ENCODE peak calls at places on chromosomes 1 and 21, in six cellular contexts. V is thoracic aorta; Z is transverse colon; G is fibroblast of lung; O is gastrocnemius medialis; K is CD8-positive, alpha-beta T cell. D is an unnamed sample.

GRCh38 chr1:212980123-212980800 is 29.9 kb downstream of the VASH2 start:
- DNase-seq in V (no peak), Z (no peak), G (peak; percentile 55), O (peak; percentile 37), K (no peak), D (no peak)

GRCh38 chr1:160400284-160400645 is at the start of gene VANGL2:
- DNase-seq in V (no peak), Z (peak; percentile 83), G (peak; percentile 53), O (no peak), K (peak; percentile 34), D (no peak)

GRCh38 chr21:37800496-37801061 is 115.7 kb downstream of the KCNJ6 start:
- DNase-seq in V (no peak), Z (no peak), G (peak; percentile 33), O (no peak), K (no peak), D (no peak)

GRCh38 chr1:162206300-162206699 is 136.8 kb downstream of the NOS1AP start:
- DNase-seq in V (no peak), Z (no peak), G (no peak), O (no peak), K (no peak), D (no peak)

GRCh38 chr1:180270767-180271639 is 40.9 kb downstream of the LHX4 start:
- DNase-seq in V (no peak), Z (peak; percentile 69), G (peak; percentile 68), O (no peak), K (no peak), D (no peak)

GRCh38 chr1:99781798-99782197 is 15.4 kb upstream of the FRRS1 start:
- DNase-seq in V (no peak), Z (no peak), G (no peak), O (no peak), K (no peak), D (no peak)

GRCh38 chr1:100463809-100464424 is 74.0 kb upstream of the GPR88 start:
- DNase-seq in V (no peak), Z (no peak), G (peak; percentile 72), O (peak; percentile 23), K (peak; percentile 41), D (no peak)

GRCh38 chr1:161973924-161974845 is 49.5 kb downstream of the OLFML2B start:
- DNase-seq in V (no peak), Z (no peak), G (no peak), O (peak; percentile 69), K (no peak), D (no peak)

GRCh38 chr1:245864872-245865271 is 642.2 kb downstream of the SMYD3 start:
- DNase-seq in V (no peak), Z (no peak), G (no peak), O (no peak), K (no peak), D (no peak)

GRCh38 chr1:9004731-9005708 is 21.2 kb downstream of the SLC2A7 start:
- DNase-seq in V (peak; percentile 40), Z (peak; percentile 87), G (peak; percentile 76), O (peak; percentile 59), K (peak; percentile 86), D (peak; percentile 30)

GRCh38 chr21:33655591-33656221 is 13.4 kb downstream of the ITSN1 start:
- DNase-seq in V (no peak), Z (no peak), G (peak; percentile 72), O (no peak), K (no peak), D (no peak)

GRCh38 chr1:84643183-84643582 is 47.1 kb downstream of the SSX2IP start:
- DNase-seq in V (no peak), Z (no peak), G (no peak), O (no peak), K (no peak), D (no peak)

GRCh38 chr1:97820470-97821188 is 100.2 kb downstream of the DPYD start:
- DNase-seq in V (no peak), Z (no peak), G (peak; percentile 63), O (no peak), K (no peak), D (no peak)

GRCh38 chr1:151799179-151800022 is 5.8 kb downstream of the LINGO4 start:
- DNase-seq in V (no peak), Z (no peak), G (no peak), O (no peak), K (no peak), D (no peak)

GRCh38 chr1:172206256-172206655 is 214.2 kb upstream of the C1orf105 start:
- DNase-seq in V (no peak), Z (no peak), G (no peak), O (no peak), K (no peak), D (no peak)

GRCh38 chr1:6850537-6850936 is 65.3 kb downstream of the CAMTA1 start:
- DNase-seq in V (no peak), Z (no peak), G (no peak), O (no peak), K (no peak), D (no peak)

GRCh38 chr1:221263831-221264767 is 384.9 kb downstream of the HLX start:
- DNase-seq in V (peak; percentile 38), Z (peak; percentile 22), G (peak; percentile 92), O (peak; percentile 34), K (peak; percentile 28), D (peak; percentile 3)

GRCh38 chr21:34546556-34546955 is 34.5 kb upstream of the KCNE1 start:
- DNase-seq in V (no peak), Z (no peak), G (no peak), O (no peak), K (no peak), D (no peak)

GRCh38 chr1:12177999-12178441 is 11.2 kb downstream of the TNFRSF1B start:
- DNase-seq in V (peak; percentile 64), Z (peak; percentile 64), G (peak; percentile 93), O (peak; percentile 60), K (peak; percentile 96), D (no peak)

GRCh38 chr1:227170361-227171166 is 147.7 kb downstream of the CDC42BPA start:
- DNase-seq in V (no peak), Z (no peak), G (no peak), O (no peak), K (no peak), D (no peak)

GRCh38 chr21:42041246-42041645 is 29.9 kb upstream of the UMODL1 start:
- DNase-seq in V (no peak), Z (no peak), G (no peak), O (no peak), K (no peak), D (no peak)

DNA sequence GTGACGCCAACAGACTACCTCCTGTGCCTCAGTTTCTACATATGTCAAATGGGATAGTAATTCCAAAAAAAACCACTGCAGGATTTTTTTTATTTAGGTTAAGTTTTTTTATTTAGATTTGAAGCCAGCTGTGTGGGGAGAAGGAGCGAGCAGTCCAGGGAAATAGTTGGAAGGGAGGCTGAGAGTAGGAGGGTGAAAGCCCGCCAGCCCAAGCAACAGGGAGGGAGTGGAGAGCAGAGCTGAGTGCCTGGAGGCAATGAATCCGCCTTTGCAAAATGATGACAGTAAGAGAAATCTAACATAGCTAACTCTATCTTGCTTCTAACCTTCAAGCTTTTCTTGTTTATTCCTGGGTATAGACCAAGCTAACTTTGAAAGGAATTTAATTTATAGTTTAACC is 15.6 kb upstream of the C1orf198 start:
- DNase-seq in V (no peak), Z (no peak), G (no peak), O (no peak), K (no peak), D (no peak)
- H3K4me1 ChIP-seq in V (peaks cover 6% of the 10 kb centered on the region), Z (no peaks in the 10 kb centered on the region), G (peaks cover 2% of the 10 kb centered on the region), O (no peaks in the 10 kb centered on the region), K (no peaks in the 10 kb centered on the region), D (no peaks in the 10 kb centered on the region)

DNA sequence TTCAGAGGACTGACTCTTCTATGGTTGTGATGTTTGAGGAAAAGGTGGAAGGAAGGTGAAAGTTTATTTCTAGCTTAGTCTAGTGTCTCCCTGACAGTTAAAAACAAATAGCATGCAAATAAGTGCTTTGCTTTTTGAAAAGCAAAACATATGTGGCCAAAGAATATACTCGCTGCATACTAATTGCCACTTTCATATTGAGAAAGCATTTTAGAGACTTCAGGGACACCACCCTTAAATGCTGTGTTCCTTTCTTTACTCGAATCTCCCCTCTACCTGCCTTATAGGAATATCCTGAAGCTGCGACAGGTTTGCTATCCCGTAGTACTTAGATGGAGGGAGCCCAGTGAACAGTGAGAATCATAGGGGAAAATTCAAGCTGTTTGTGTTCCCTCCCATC is 23.2 kb downstream of the GLUL start:
- DNase-seq in V (no peak), Z (no peak), G (no peak), O (no peak), K (no peak), D (no peak)
- H3K4me3 ChIP-seq in V (no peak overlapping the region), Z (no peak overlapping the region), G (no peak overlapping the region), O (no peak overlapping the region), K (no peak overlapping the region), D (no peak overlapping the region)

GRCh38 chr1:1164361-1164700 is 9.3 kb upstream of the TTLL10 start:
- DNase-seq in V (no peak), Z (no peak), G (no peak), O (no peak), K (no peak), D (no peak)
- H3K4me1 ChIP-seq in V (no peaks in the 10 kb centered on the region), Z (peaks cover 23% of the 10 kb centered on the region), G (no peaks in the 10 kb centered on the region), O (peaks cover 4% of the 10 kb centered on the region), K (no peaks in the 10 kb centered on the region), D (peaks cover 58% of the 10 kb centered on the region)

GRCh38 chr1:89580036-89580435 is 52.9 kb upstream of the LRRC8C start:
- DNase-seq in V (no peak), Z (no peak), G (no peak), O (no peak), K (no peak), D (no peak)
- H3K4me3 ChIP-seq in V (no peak overlapping the region), Z (no peak overlapping the region), G (no peak overlapping the region), O (no peak overlapping the region), K (no peak overlapping the region), D (no peak overlapping the region)

GRCh38 chr1:25729774-25730173 is 70.2 kb upstream of the SELENON start:
- DNase-seq in V (no peak), Z (no peak), G (no peak), O (no peak), K (no peak), D (no peak)
- H3K4me1 ChIP-seq in V (peaks cover 36% of the 10 kb centered on the region), Z (peaks cover 28% of the 10 kb centered on the region), G (peaks cover 6% of the 10 kb centered on the region), O (peaks cover 21% of the 10 kb centered on the region), K (peaks cover 44% of the 10 kb centered on the region), D (peaks cover 18% of the 10 kb centered on the region)